ENCODE peak calls at places on chromosomes 6 and 20, in nine cellular contexts. B, X, C, Z, T, P, S, Y and F are unnamed samples. For H3K9me3, the result is how much of the 10 kb centered on the place peaks cover.

GRCh38 chr6:53728570-53729194 is 63.1 kb upstream of the KLHL31 start:
- DNase-seq in Y (no peak), X (peak), Z (peak), C (peak), T (peak), B (no peak), P (peak), S (no peak), F (no peak)

GRCh38 chr6:169831450-169832246 is 80.2 kb downstream of the ERMARD start:
- DNase-seq in X (peak), Z (peak), S (no peak), T (peak), B (peak), Y (no peak), C (peak), P (peak), F (peak)

GRCh38 chr6:797479-798077 is 104.6 kb upstream of the EXOC2 start:
- DNase-seq in T (peak), S (no peak), P (peak), B (no peak), Z (no peak), X (no peak), C (peak), Y (no peak), F (no peak)

GRCh38 chr20:36214684-36215256 is 21.5 kb upstream of the AAR2 start:
- DNase-seq in P (peak), C (no peak), Z (no peak), X (no peak), Y (no peak), S (no peak), T (no peak), B (peak), F (no peak)

GRCh38 chr6:27894839-27895762 is 17.1 kb downstream of the OR2B2 start:
- DNase-seq in T (peak), X (peak), Y (no peak), B (no peak), C (peak), P (peak), Z (no peak), S (no peak), F (no peak)

GRCh38 chr6:125270380-125270779 is 31.4 kb downstream of the HDDC2 start:
- DNase-seq in C (no peak), Y (no peak), T (no peak), P (no peak), S (no peak), B (no peak), Z (no peak), X (no peak), F (no peak)

GRCh38 chr6:105601541-105602174 is 198.8 kb upstream of the PREP start:
- DNase-seq in Z (no peak), S (peak), X (peak), B (no peak), T (no peak), P (peak), Y (peak), C (peak), F (peak)

GRCh38 chr6:166936079-166936787 is 20.1 kb downstream of the RNASET2 start:
- DNase-seq in S (no peak), B (peak), T (no peak), P (no peak), C (no peak), Z (no peak), Y (no peak), X (no peak), F (no peak)

GRCh38 chr6:74755748-74756147 is 450.1 kb downstream of the COL12A1 start:
- DNase-seq in B (no peak), T (no peak), C (peak), X (no peak), S (no peak), P (no peak), Z (no peak), Y (no peak), F (no peak)

GRCh38 chr6:166027761-166028160 is 139.9 kb downstream of the TBXT start:
- DNase-seq in X (no peak), B (no peak), Y (no peak), Z (no peak), S (no peak), P (peak), T (no peak), C (no peak), F (no peak)

GRCh38 chr6:162226810-162227209 is 500.8 kb downstream of the PRKN start:
- DNase-seq in Y (no peak), P (no peak), C (no peak), B (no peak), S (no peak), T (no peak), X (no peak), Z (no peak), F (no peak)

GRCh38 chr6:12009904-12010634 is 2.0 kb upstream of the HIVEP1 start:
- DNase-seq in S (no peak), X (no peak), B (no peak), Y (no peak), P (peak), T (no peak), C (no peak), Z (no peak), F (no peak)

GRCh38 chr6:33927551-33927950 is 123.7 kb upstream of the MLN start:
- DNase-seq in T (no peak), P (peak), Y (no peak), Z (no peak), X (no peak), C (no peak), B (no peak), S (no peak), F (no peak)

GRCh38 chr20:33843854-33844253 is 32.7 kb downstream of the CHMP4B start:
- DNase-seq in X (no peak), Y (no peak), P (no peak), T (peak), S (no peak), B (no peak), Z (no peak), C (peak), F (no peak)

GRCh38 chr20:23189854-23190253 is 103.7 kb upstream of the CD93 start:
- DNase-seq in C (no peak), S (no peak), T (no peak), Y (no peak), X (no peak), B (no peak), Z (no peak), P (no peak), F (no peak)

GRCh38 chr6:147048930-147049329 is 155.3 kb upstream of the STXBP5 start:
- DNase-seq in X (no peak), T (no peak), Y (no peak), C (no peak), Z (no peak), P (peak), B (no peak), S (no peak), F (no peak)

GRCh38 chr6:14401181-14401745 is 283.7 kb downstream of the CD83 start:
- DNase-seq in B (no peak), T (no peak), X (no peak), S (no peak), Z (no peak), C (no peak), P (no peak), Y (no peak), F (no peak)
- H3K9me3 ChIP-seq in B (under half), T (under half), X (under half), S (under half), Z (under half), C (under half), P (under half), Y (under half), F (under half)

GRCh38 chr6:151806757-151807512 is 547 bp upstream of the ESR1 start:
- DNase-seq in T (no peak), Y (no peak), B (no peak), X (no peak), Z (no peak), S (no peak), C (no peak), P (no peak), F (no peak)
- H3K4me3 ChIP-seq in T (no peak), Y (peak), B (no peak), X (peak), Z (no peak), S (peak), C (no peak), P (no peak), F (peak)

DNA sequence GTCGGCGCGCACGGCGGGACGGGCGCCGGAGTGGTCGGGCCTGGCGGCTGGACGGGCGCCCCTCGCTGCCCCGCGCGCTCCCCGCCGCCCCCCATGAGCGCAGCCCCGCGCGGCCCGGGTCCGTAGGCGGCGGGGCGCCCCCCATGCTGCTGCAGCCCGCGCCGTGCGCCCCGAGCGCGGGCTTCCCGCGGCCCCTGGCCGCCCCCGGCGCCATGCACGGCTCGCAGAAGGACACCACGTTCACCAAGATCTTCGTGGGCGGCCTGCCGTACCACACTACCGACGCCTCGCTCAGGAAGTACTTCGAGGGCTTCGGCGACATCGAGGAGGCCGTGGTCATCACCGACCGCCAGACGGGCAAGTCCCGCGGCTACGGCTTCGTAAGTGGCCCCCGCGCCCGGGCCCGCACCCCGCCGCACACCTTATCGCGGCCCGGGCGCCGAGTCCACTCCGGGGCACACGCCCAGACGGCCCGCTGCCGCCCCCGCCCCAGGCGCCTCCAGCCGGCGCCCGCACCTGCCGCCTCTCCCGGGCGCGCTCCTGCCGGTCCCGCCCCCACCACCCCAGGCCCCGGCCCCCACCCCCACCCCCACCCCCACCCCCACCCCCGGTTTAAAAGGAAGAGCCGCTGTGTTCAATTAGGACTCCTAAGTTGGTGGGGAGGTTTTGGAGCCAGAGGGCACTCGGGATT is 388 bp downstream of the RBM38 start:
- DNase-seq in B (peak), X (no peak), T (peak), Y (no peak), Z (peak), S (no peak), P (no peak), C (no peak), F (peak)
- H3K27ac ChIP-seq in B (peak), X (no peak), T (peak), Y (peak), Z (no peak), S (no peak), P (peak), C (peak), F (no peak)

GRCh38 chr6:119426619-119427018 is 77.1 kb upstream of the MAN1A1 start:
- DNase-seq in Y (no peak), P (no peak), X (no peak), B (no peak), S (no peak), Z (no peak), T (no peak), C (peak), F (no peak)

GRCh38 chr6:119428647-119429046 is 79.1 kb upstream of the MAN1A1 start:
- DNase-seq in Y (no peak), C (no peak), S (no peak), T (no peak), B (no peak), P (no peak), Z (no peak), X (no peak), F (no peak)

GRCh38 chr6:119423996-119424395 is 74.4 kb upstream of the MAN1A1 start:
- DNase-seq in S (no peak), C (no peak), T (no peak), B (no peak), X (no peak), Y (no peak), Z (no peak), P (no peak), F (no peak)
- H3K9me3 ChIP-seq in S (under half), C (under half), T (under half), B (under half), X (under half), Y (under half), Z (under half), P (under half), F (under half)